ENCODE peak calls at places on chromosomes 5 and 9, in nine cellular contexts. R is activated CD4-positive, alpha-beta T cell treated with anti-CD3 and anti-CD28 coated beads for 48 hours; D is right cardiac atrium; P is caudate nucleus; O is activated CD8-positive, alpha-beta memory T cell treated with anti-CD3 and anti-CD28 coated beads for 4 hours; Y is stimulated activated CD4-positive, alpha-beta T cell treated with anti-CD3 and anti-CD28 coated beads, TNF-alpha, amount 100 ng/mL, for 1 hour; H is activated CD4-positive, alpha-beta memory T cell treated with anti-CD3 and anti-CD28 coated beads for 36 hours; G is glutamatergic neuron; Z is psoas muscle. W is an unnamed sample.

GRCh38 chr5:43652537-43653302 is 49.7 kb downstream of the NNT start:
- DNase-seq in R (no peak), D (no peak), P (no peak), O (no peak), Y (no peak), H (no peak), G (no peak), Z (peak), W (no peak)

GRCh38 chr9:32706004-32706749 is 70.7 kb upstream of the TAF1L start:
- DNase-seq in R (no peak), D (no peak), P (no peak), O (no peak), Y (no peak), H (no peak), G (no peak), Z (no peak), W (no peak)

GRCh38 chr5:172645271-172645670 is 4.2 kb downstream of the NEURL1B start:
- DNase-seq in R (no peak), D (no peak), P (no peak), O (no peak), Y (no peak), H (no peak), G (no peak), Z (peak), W (no peak)

GRCh38 chr5:62369039-62369438 is 34.7 kb downstream of the DIMT1 start:
- DNase-seq in R (no peak), D (no peak), P (no peak), O (no peak), Y (no peak), H (no peak), G (no peak), Z (no peak), W (no peak)

GRCh38 chr9:133173056-133173455 is 9.3 kb upstream of the GBGT1 start:
- DNase-seq in R (no peak), D (no peak), P (no peak), O (no peak), Y (no peak), H (peak), G (no peak), Z (no peak), W (no peak)

GRCh38 chr5:106454651-106455415 is 1215.9 kb downstream of the EFNA5 start:
- DNase-seq in R (no peak), D (no peak), P (no peak), O (no peak), Y (no peak), H (no peak), G (peak), Z (no peak), W (no peak)

GRCh38 chr5:17412760-17413671 is 85.0 kb upstream of the TAF11L2 start:
- DNase-seq in R (no peak), D (no peak), P (no peak), O (no peak), Y (no peak), H (no peak), G (no peak), Z (no peak), W (no peak)

GRCh38 chr5:127705120-127705892 is 2.1 kb downstream of the CCDC192 start:
- DNase-seq in R (no peak), D (no peak), P (no peak), O (no peak), Y (no peak), H (no peak), G (no peak), Z (no peak), W (no peak)

GRCh38 chr5:17438027-17438426 is 60.0 kb upstream of the TAF11L2 start:
- DNase-seq in R (no peak), D (no peak), P (no peak), O (no peak), Y (no peak), H (no peak), G (no peak), Z (no peak), W (no peak)

GRCh38 chr9:115106001-115106400 is 12.0 kb downstream of the TNC start:
- DNase-seq in R (no peak), D (no peak), P (no peak), O (no peak), Y (no peak), H (no peak), G (no peak), Z (no peak), W (no peak)

GRCh38 chr5:2750758-2751464 is 566 bp downstream of the IRX2 start:
- DNase-seq in R (no peak), D (no peak), P (no peak), O (no peak), Y (no peak), H (no peak), G (peak), Z (no peak), W (no peak)

GRCh38 chr9:70260606-70261005 is 1.8 kb downstream of the SMC5 start:
- DNase-seq in R (no peak), D (no peak), P (no peak), O (no peak), Y (no peak), H (no peak), G (no peak), Z (no peak), W (no peak)

GRCh38 chr5:103801681-103802080 is 239.1 kb upstream of the NUDT12 start:
- DNase-seq in R (no peak), D (no peak), P (no peak), O (no peak), Y (no peak), H (no peak), G (no peak), Z (no peak), W (no peak)

GRCh38 chr9:94912700-94913249 is 186.3 kb downstream of the AOPEP start:
- DNase-seq in R (no peak), D (no peak), P (no peak), O (no peak), Y (no peak), H (no peak), G (no peak), Z (no peak), W (no peak)

GRCh38 chr9:71752928-71753327 is 15.4 kb downstream of the CEMIP2 start:
- DNase-seq in R (no peak), D (no peak), P (no peak), O (no peak), Y (no peak), H (no peak), G (peak), Z (no peak), W (no peak)

GRCh38 chr5:6250121-6250520 is 128.2 kb downstream of the MED10 start:
- DNase-seq in R (no peak), D (no peak), P (no peak), O (no peak), Y (no peak), H (no peak), G (no peak), Z (no peak), W (no peak)

GRCh38 chr5:100904259-100904822 is 1.3 kb upstream of the ST8SIA4 start:
- DNase-seq in R (peak), D (no peak), P (no peak), O (no peak), Y (no peak), H (peak), G (no peak), Z (no peak), W (no peak)

GRCh38 chr9:124399999-124400940 is 15.0 kb downstream of the PSMB7 start:
- DNase-seq in R (no peak), D (no peak), P (no peak), O (no peak), Y (no peak), H (no peak), G (peak), Z (no peak), W (no peak)

GRCh38 chr9:91485006-91485405 is 61.4 kb upstream of the NFIL3 start:
- DNase-seq in R (no peak), D (no peak), P (no peak), O (no peak), Y (no peak), H (no peak), G (no peak), Z (no peak), W (no peak)

GRCh38 chr5:1168751-1169607 is 32.4 kb upstream of the SLC6A19 start:
- DNase-seq in R (no peak), D (peak), P (no peak), O (no peak), Y (no peak), H (no peak), G (no peak), Z (no peak), W (no peak)

GRCh38 chr5:80867233-80867632 is 92.9 kb upstream of the RASGRF2 start:
- DNase-seq in R (no peak), D (no peak), P (no peak), O (no peak), Y (no peak), H (peak), G (no peak), Z (no peak), W (no peak)

W was measured in left ventricle myocardium inferior.